ENCODE peak calls at places on chromosomes 6 and 20, in five cellular contexts. W, C, A, J and T are unnamed samples. For H3K27me3, the result is how much of the 10 kb centered on the place peaks cover.

GRCh38 chr20:38806855-38807655 is 1.6 kb downstream of the PPP1R16B start:
- DNase-seq in W (peak), C (no peak), A (no peak), J (peak), T (peak)

GRCh38 chr20:8624046-8624445 is 444.8 kb upstream of the PLCB4 start:
- DNase-seq in W (no peak), C (no peak), A (no peak), J (no peak), T (no peak)

GRCh38 chr6:120966321-120966720 is 368.0 kb downstream of the TBC1D32 start:
- DNase-seq in W (no peak), C (no peak), A (no peak), J (no peak), T (no peak)

GRCh38 chr20:46931699-46932098 is 37.1 kb downstream of the EYA2 start:
- DNase-seq in W (no peak), C (no peak), A (no peak), J (no peak), T (no peak)

GRCh38 chr6:107488875-107489635 is 862 bp upstream of the SOBP start:
- DNase-seq in W (peak), C (peak), A (peak), J (peak), T (no peak)

GRCh38 chr6:109125504-109125903 is 30.2 kb downstream of the CEP57L1 start:
- DNase-seq in W (no peak), C (no peak), A (no peak), J (no peak), T (no peak)

GRCh38 chr6:16623733-16624132 is 137.5 kb downstream of the ATXN1 start:
- DNase-seq in W (no peak), C (no peak), A (no peak), J (no peak), T (no peak)

GRCh38 chr6:12384417-12384912 is 94.3 kb downstream of the EDN1 start:
- DNase-seq in W (no peak), C (no peak), A (no peak), J (no peak), T (no peak)

GRCh38 chr20:8094415-8094818 is 37.6 kb upstream of the PLCB1 start:
- DNase-seq in W (peak), C (peak), A (no peak), J (no peak), T (no peak)

GRCh38 chr6:17393335-17394191 is at the start of gene CAP2:
- DNase-seq in W (peak), C (peak), A (peak), J (no peak), T (no peak)

GRCh38 chr6:3752538-3753227 is 1.2 kb upstream of the PXDC1 start:
- DNase-seq in W (peak), C (no peak), A (no peak), J (no peak), T (no peak)

GRCh38 chr6:98927534-98927933 is 20.2 kb downstream of the FBXL4 start:
- DNase-seq in W (peak), C (peak), A (no peak), J (no peak), T (no peak)

DNA sequence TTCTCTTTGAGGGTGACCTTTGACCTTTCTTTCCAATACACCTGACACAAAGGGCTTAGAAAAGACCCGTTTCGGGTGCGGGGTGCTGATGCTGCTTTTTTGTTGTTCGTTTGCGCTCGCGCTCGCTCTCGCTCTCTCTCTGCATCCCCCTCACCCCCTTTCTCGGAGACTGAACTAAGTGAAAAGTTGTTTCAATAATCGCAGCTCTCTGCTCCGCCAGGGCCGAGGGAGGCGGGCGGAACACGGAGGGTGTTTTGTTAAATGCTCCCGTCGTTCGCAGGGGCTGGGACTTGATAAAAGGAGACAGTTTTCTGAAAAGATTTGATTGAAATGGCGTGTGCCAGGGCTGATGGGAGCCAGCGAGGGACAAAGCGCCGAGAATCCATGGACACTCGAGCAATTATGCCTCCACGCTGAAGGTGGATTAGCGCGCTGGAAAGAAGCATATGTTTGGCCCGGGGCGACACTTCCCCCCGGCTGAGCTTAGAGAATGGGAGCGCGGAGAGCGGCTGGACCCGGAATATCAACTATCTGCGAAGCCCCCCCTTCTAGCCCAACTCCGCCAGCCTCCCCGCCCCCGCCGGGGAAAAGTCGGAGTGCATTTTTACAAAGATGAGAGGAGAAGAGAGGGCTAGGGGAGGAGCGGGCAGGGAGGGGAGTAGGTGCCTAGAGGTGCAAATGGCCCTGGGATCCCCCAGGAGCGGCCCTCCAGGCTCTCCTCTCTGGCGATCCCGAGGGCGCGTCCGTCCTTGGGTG is 25.0 kb downstream of the TFAP2A start:
- DNase-seq in W (no peak), C (no peak), A (no peak), J (no peak), T (no peak)
- H3K27ac ChIP-seq in W (no peak), C (peak), A (no peak), J (no peak), T (no peak)

GRCh38 chr6:100467144-100468012 is 2.7 kb upstream of the SIM1 start:
- DNase-seq in W (no peak), C (no peak), A (no peak), J (no peak), T (no peak)
- H3K27me3 ChIP-seq in W (half or more), C (half or more), A (under half), J (half or more), T (half or more)

DNA sequence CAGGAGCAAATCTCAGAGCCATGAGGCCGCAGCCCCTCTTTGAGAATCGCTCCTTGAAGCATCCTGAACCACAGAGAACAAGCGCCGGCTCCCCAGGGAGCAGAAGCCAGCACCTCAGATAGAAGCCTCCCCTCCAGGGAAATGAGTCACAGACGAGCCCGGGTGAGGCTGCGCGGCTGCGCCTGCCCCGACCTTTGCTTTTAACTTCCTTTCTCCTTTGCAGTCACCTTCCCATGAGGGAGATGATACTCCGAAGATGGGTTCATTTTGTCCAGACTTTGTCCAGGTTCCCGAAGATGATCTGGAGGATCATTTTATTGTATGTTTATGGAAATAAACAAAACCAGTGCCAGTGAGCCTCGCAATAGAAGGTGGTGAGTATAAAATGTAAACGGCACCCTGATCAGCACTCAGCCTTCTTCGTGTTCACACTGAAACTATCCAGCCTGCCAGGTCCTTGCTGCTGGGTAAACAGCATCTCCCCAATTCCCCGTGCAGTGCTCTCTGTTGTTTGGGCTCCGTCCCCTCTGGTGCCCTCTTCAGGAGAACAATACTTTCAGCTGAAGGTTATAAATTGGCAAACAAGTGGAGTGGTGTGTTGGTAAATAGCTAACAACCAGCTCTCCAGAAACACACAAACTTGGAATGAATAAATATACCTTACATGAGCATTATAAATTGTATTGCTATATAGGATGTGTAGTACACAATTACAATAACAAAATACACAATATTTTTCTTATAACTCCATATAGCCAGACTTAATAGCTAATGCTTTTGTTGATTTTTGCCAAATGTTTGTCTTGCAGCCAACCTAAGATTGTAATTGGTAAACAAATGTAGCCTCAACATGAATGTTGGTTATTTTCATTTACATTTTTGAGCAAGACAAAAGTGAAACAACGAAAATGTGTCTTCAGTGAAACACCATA is 41.4 kb upstream of the TMEM181 start:
- DNase-seq in W (peak), C (peak), A (peak), J (peak), T (peak)
- H3K27ac ChIP-seq in W (no peak), C (peak), A (no peak), J (no peak), T (no peak)

GRCh38 chr6:137487947-137488735 is 6.1 kb downstream of the OLIG3 start:
- DNase-seq in W (no peak), C (no peak), A (no peak), J (no peak), T (no peak)

GRCh38 chr6:137487181-137487910 is 6.8 kb downstream of the OLIG3 start:
- DNase-seq in W (no peak), C (no peak), A (no peak), J (no peak), T (no peak)

GRCh38 chr6:137488736-137489409 is 5.3 kb downstream of the OLIG3 start:
- DNase-seq in W (no peak), C (no peak), A (no peak), J (no peak), T (no peak)

GRCh38 chr6:137489410-137490371 is 4.5 kb downstream of the OLIG3 start:
- DNase-seq in W (no peak), C (no peak), A (no peak), J (no peak), T (no peak)

GRCh38 chr6:137486388-137486787 is 7.8 kb downstream of the OLIG3 start:
- DNase-seq in W (no peak), C (no peak), A (no peak), J (no peak), T (no peak)
- H3K27me3 ChIP-seq in W (half or more), C (half or more), A (under half), J (half or more), T (half or more)

GRCh38 chr6:38264605-38265004 is 375.1 kb downstream of the BTBD9 start:
- DNase-seq in W (no peak), C (peak), A (no peak), J (no peak), T (no peak)
- H3K27ac ChIP-seq in W (no peak), C (peak), A (no peak), J (no peak), T (no peak)

GRCh38 chr6:24910331-24910849 is 25.4 kb downstream of the RIPOR2 start:
- DNase-seq in W (no peak), C (no peak), A (peak), J (no peak), T (no peak)
- H3K27me3 ChIP-seq in W (half or more), C (under half), A (under half), J (under half), T (under half)

GRCh38 chr6:151381722-151382121 is 9.6 kb downstream of the ZBTB2 start:
- DNase-seq in W (no peak), C (no peak), A (no peak), J (no peak), T (no peak)

GRCh38 chr6:151384151-151384550 is 7.2 kb downstream of the ZBTB2 start:
- DNase-seq in W (no peak), C (no peak), A (no peak), J (no peak), T (no peak)

GRCh38 chr6:151377095-151377494 is 14.3 kb downstream of the ZBTB2 start:
- DNase-seq in W (no peak), C (no peak), A (no peak), J (no peak), T (no peak)

GRCh38 chr6:151379933-151380847 is 11.2 kb downstream of the ZBTB2 start:
- DNase-seq in W (no peak), C (no peak), A (no peak), J (peak), T (no peak)

GRCh38 chr6:151380848-151381205 is 10.5 kb downstream of the ZBTB2 start:
- DNase-seq in W (no peak), C (no peak), A (no peak), J (no peak), T (no peak)
- H3K27ac ChIP-seq in W (no peak), C (no peak), A (no peak), J (peak), T (peak)

GRCh38 chr20:59559863-59560262 is 44.5 kb upstream of the PHACTR3 start:
- DNase-seq in W (no peak), C (no peak), A (no peak), J (no peak), T (no peak)

GRCh38 chr20:59560588-59561227 is 43.6 kb upstream of the PHACTR3 start:
- DNase-seq in W (no peak), C (peak), A (no peak), J (no peak), T (no peak)

GRCh38 chr20:59564171-59564570 is 40.2 kb upstream of the PHACTR3 start:
- DNase-seq in W (no peak), C (no peak), A (no peak), J (no peak), T (no peak)

GRCh38 chr20:59561228-59561605 is 43.1 kb upstream of the PHACTR3 start:
- DNase-seq in W (no peak), C (no peak), A (no peak), J (no peak), T (no peak)

DNA sequence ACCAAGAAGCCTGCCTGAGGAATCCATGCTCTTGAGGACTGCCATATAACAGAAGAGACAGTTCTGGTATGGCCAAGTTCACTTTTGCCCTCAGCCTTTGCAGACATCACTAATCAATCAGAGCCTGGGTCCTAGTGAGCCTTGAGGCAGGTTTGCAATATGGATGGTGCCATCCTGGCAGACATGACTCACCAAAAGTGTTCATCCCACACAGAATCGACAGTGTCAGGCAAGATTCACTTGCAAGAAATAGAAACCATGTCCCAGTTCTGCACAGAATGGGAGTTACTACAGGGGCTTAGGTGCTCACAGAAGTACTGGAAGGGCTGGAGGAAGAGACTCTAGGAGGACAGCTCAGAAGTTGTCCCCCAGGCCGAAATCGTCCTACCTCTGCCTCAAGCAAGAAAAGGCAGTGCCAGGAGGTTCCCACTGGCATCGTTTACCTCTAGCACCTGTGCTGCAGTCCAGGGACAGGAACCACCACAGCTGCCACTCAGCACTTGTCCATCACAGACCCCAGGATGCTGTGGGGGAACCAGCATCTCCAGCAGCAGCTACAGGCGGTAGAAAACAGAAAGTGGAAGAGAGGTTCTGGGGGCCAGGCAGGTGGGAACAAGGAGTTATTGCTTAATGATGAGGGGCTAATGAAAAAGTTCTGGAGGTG is 42.6 kb upstream of the PHACTR3 start:
- DNase-seq in W (no peak), C (no peak), A (no peak), J (no peak), T (no peak)
- H3K27me3 ChIP-seq in W (under half), C (under half), A (under half), J (under half), T (under half)